ENCODE peak calls at places on chromosomes 11 and 22, in seven cellular contexts. F is K562, U is SK-N-SH, D is GM12892, W is GM12878, B is HepG2, C is H1. T is an unnamed sample.

GRCh38 chr11:35257287-35257686 is 118.3 kb downstream of the CD44 start:
- DNase-seq in F (no peak), U (no peak), D (peak; percentile 26), W (peak; percentile 55), B (no peak), C (no peak), T (peak; percentile 42)

GRCh38 chr11:82711648-82712047 is 22.0 kb downstream of the FAM181B start:
- DNase-seq in F (no peak), U (no peak), D (no peak), W (no peak), B (no peak), C (no peak), T (no peak)

GRCh38 chr11:44737222-44737621 is 10.5 kb downstream of the TSPAN18 start:
- DNase-seq in F (no peak), U (no peak), D (no peak), W (no peak), B (no peak), C (no peak), T (no peak)

GRCh38 chr11:102836290-102836875 is 7.0 kb downstream of the MMP3 start:
- DNase-seq in F (no peak), U (no peak), D (no peak), W (no peak), B (no peak), C (no peak), T (no peak)

GRCh38 chr22:40138866-40139265 is 38.9 kb upstream of the TNRC6B start:
- DNase-seq in F (no peak), U (no peak), D (no peak), W (no peak), B (no peak), C (no peak), T (no peak)

GRCh38 chr11:109747839-109748238 is 325.8 kb downstream of the C11orf87 start:
- DNase-seq in F (no peak), U (no peak), D (no peak), W (no peak), B (no peak), C (no peak), T (no peak)

GRCh38 chr22:37896181-37896592 is 9.9 kb upstream of the MICALL1 start:
- DNase-seq in F (no peak), U (no peak), D (no peak), W (peak; percentile 60), B (peak; percentile 90), C (no peak), T (peak; percentile 67)

GRCh38 chr11:3021125-3021524 is 29.0 kb upstream of the NAP1L4 start:
- DNase-seq in F (peak; percentile 70), U (peak; percentile 76), D (no peak), W (no peak), B (peak; percentile 88), C (no peak), T (peak; percentile 50)

GRCh38 chr11:132804258-132804657 is 728.0 kb downstream of the OPCML start:
- DNase-seq in F (no peak), U (no peak), D (no peak), W (no peak), B (no peak), C (no peak), T (no peak)

GRCh38 chr22:27487600-27488450 is 313.7 kb downstream of the MN1 start:
- DNase-seq in F (no peak), U (no peak), D (no peak), W (no peak), B (peak; percentile 33), C (no peak), T (no peak)

GRCh38 chr11:32487270-32487669 is 51.9 kb upstream of the WT1 start:
- DNase-seq in F (peak; percentile 43), U (peak; percentile 12), D (no peak), W (no peak), B (no peak), C (no peak), T (no peak)

GRCh38 chr11:95337175-95337957 is 106.4 kb upstream of the SESN3 start:
- DNase-seq in F (no peak), U (no peak), D (peak; percentile 17), W (peak; percentile 36), B (no peak), C (peak; percentile 53), T (no peak)

GRCh38 chr11:73218106-73218829 is at the start of gene P2RY2:
- DNase-seq in F (no peak), U (peak; percentile 86), D (no peak), W (no peak), B (peak; percentile 53), C (peak; percentile 91), T (peak; percentile 54)

GRCh38 chr11:450809-451451 is 851 bp downstream of the PTDSS2 start:
- DNase-seq in F (peak; percentile 50), U (peak; percentile 69), D (peak; percentile 63), W (no peak), B (peak; percentile 70), C (no peak), T (peak; percentile 63)

GRCh38 chr22:24937114-24937513 is 9.4 kb downstream of the LHFPL7 start:
- DNase-seq in F (no peak), U (peak; percentile 32), D (no peak), W (no peak), B (peak; percentile 24), C (no peak), T (no peak)

GRCh38 chr11:81963018-81963417 is 770.6 kb downstream of the FAM181B start:
- DNase-seq in F (peak; percentile 6), U (peak; percentile 8), D (no peak), W (no peak), B (peak; percentile 2), C (no peak), T (no peak)

GRCh38 chr11:69297225-69297925 is 3.4 kb downstream of the MYEOV start:
- DNase-seq in F (peak; percentile 85), U (peak; percentile 89), D (peak; percentile 78), W (peak; percentile 91), B (peak; percentile 89), C (no peak), T (peak; percentile 74)

GRCh38 chr11:122692444-122692843 is 36.9 kb downstream of the UBASH3B start:
- DNase-seq in F (no peak), U (no peak), D (no peak), W (no peak), B (no peak), C (no peak), T (no peak)

GRCh38 chr11:71396548-71397123 is 51.6 kb downstream of the DHCR7 start:
- DNase-seq in F (no peak), U (no peak), D (no peak), W (no peak), B (no peak), C (no peak), T (no peak)

GRCh38 chr11:75563978-75564552 is 2.0 kb downstream of the SERPINH1 start:
- DNase-seq in F (peak; percentile 81), U (no peak), D (no peak), W (no peak), B (peak; percentile 45), C (peak; percentile 82), T (no peak)

GRCh38 chr11:65479184-65480145 is 19.4 kb upstream of the MALAT1 start:
- DNase-seq in F (no peak), U (peak; percentile 60), D (no peak), W (no peak), B (no peak), C (peak; percentile 66), T (no peak)

GRCh38 chr11:69531717-69532088 is 50.2 kb downstream of the LINC01488 start:
- DNase-seq in F (no peak), U (no peak), D (no peak), W (no peak), B (no peak), C (no peak), T (no peak)

GRCh38 chr11:117996058-117996457 is 9.9 kb downstream of the IL10RA start:
- DNase-seq in F (no peak), U (no peak), D (no peak), W (no peak), B (no peak), C (no peak), T (no peak)
- TF ChIP-seq TAF1 in F (no peak), U (no peak), D (no peak), W (no peak), B (no peak), C (no peak), T (no peak)

GRCh38 chr22:46100401-46101105 is 49.8 kb upstream of the PPARA start:
- DNase-seq in F (no peak), U (no peak), D (no peak), W (no peak), B (no peak), C (no peak), T (no peak)
- TF ChIP-seq TAF1 in F (no peak), U (no peak), D (no peak), W (no peak), B (no peak), C (no peak), T (no peak)

GRCh38 chr11:48093323-48093722 is 113.0 kb downstream of the PTPRJ start:
- DNase-seq in F (no peak), U (no peak), D (no peak), W (no peak), B (no peak), C (no peak), T (no peak)

GRCh38 chr11:48094643-48095339 is 114.4 kb downstream of the PTPRJ start:
- DNase-seq in F (no peak), U (no peak), D (no peak), W (no peak), B (no peak), C (peak; percentile 24), T (no peak)

GRCh38 chr11:48095779-48096470 is 115.6 kb downstream of the PTPRJ start:
- DNase-seq in F (no peak), U (no peak), D (no peak), W (no peak), B (no peak), C (peak; percentile 41), T (no peak)

GRCh38 chr11:48091426-48092102 is 111.2 kb downstream of the PTPRJ start:
- DNase-seq in F (no peak), U (no peak), D (no peak), W (no peak), B (no peak), C (peak; percentile 23), T (no peak)

DNA sequence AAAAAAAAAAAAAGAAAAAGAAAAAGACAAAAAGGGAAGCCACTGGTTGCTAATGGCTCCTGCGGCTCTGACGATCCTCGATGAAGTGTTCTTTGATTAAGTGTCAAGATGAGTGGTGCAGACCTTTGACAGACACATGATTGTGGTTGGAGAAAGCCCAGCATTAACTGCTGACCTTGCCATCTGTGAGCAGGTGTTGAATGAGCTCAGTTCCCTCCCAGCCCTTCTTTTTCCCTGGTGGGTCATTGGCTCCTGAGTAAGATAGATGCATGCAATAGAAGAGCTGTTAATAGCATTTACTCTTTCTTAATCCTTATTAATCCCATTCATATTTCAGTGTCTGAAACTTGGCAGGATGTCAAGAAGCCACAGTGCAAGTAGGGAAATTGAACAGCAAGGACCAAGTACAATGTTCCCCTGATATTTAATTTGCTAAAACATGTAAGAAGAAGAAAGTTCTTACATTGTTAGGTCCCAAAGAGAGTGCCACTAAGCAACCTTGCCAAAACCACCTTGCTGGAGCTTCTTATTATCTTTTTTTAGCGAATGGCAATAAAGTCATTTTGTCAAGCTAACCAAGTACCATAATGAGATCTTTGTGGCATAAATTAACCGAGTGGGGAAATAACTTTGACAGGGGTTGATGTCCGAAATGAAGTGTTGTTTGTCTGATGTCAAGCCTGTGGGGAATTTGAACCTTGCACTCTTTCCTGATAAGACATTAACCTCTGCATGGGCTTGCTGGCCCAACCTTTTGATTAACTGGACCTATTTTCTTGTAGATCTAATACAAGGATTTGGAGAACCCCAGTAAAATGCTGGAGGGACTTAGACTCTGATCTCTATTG is 113.7 kb downstream of the PTPRJ start:
- DNase-seq in F (no peak), U (no peak), D (no peak), W (no peak), B (peak; percentile 77), C (peak; percentile 8), T (no peak)
- TF ChIP-seq TAF1 in F (no peak), U (no peak), D (no peak), W (no peak), B (no peak), C (no peak), T (no peak)

GRCh38 chr11:115425816-115426215 is 78.4 kb downstream of the CADM1 start:
- DNase-seq in F (no peak), U (no peak), D (no peak), W (no peak), B (no peak), C (no peak), T (no peak)
- TF ChIP-seq TAF1 in F (no peak), U (no peak), D (no peak), W (no peak), B (no peak), C (no peak), T (no peak)